ENCODE peak calls at places on chromosome 10, in four cellular contexts. One of them, this sample, is unnamed.

GRCh38 chr10:48306870-48307531 is 524 bp downstream of the MAPK8 start:
- DNase-seq in sigmoid colon: peak
- DNase-seq in CD8-positive, alpha-beta T cell: peak
- DNase-seq in hepatocyte: peak
- DNase-seq in this sample: no peak

GRCh38 chr10:79066460-79067240 is 2.1 kb upstream of the ZMIZ1 start:
- DNase-seq in hepatocyte: peak
- DNase-seq in CD8-positive, alpha-beta T cell: no peak
- DNase-seq in sigmoid colon: peak
- DNase-seq in this sample: no peak

GRCh38 chr10:118444016-118444415 is 101.9 kb upstream of the FAM204A start:
- DNase-seq in CD8-positive, alpha-beta T cell: no peak
- DNase-seq in hepatocyte: no peak
- DNase-seq in sigmoid colon: no peak
- DNase-seq in this sample: no peak

GRCh38 chr10:17758896-17759295 is 6.9 kb downstream of the TMEM236 start:
- DNase-seq in CD8-positive, alpha-beta T cell: no peak
- DNase-seq in hepatocyte: no peak
- DNase-seq in sigmoid colon: no peak
- DNase-seq in this sample: no peak

GRCh38 chr10:12483996-12484944 is 134.9 kb downstream of the CAMK1D start:
- DNase-seq in CD8-positive, alpha-beta T cell: no peak
- DNase-seq in sigmoid colon: no peak
- DNase-seq in hepatocyte: no peak
- DNase-seq in this sample: no peak

GRCh38 chr10:79490400-79491081 is 21.8 kb upstream of the EIF5AL1 start:
- DNase-seq in hepatocyte: peak
- DNase-seq in sigmoid colon: peak
- DNase-seq in CD8-positive, alpha-beta T cell: no peak
- DNase-seq in this sample: no peak

GRCh38 chr10:44938938-44939337 is 20.7 kb upstream of the RASSF4 start:
- DNase-seq in hepatocyte: no peak
- DNase-seq in sigmoid colon: no peak
- DNase-seq in CD8-positive, alpha-beta T cell: no peak
- DNase-seq in this sample: no peak

GRCh38 chr10:110436554-110437350 is 61.0 kb upstream of the DUSP5 start:
- DNase-seq in CD8-positive, alpha-beta T cell: no peak
- DNase-seq in hepatocyte: no peak
- DNase-seq in sigmoid colon: peak
- DNase-seq in this sample: no peak

GRCh38 chr10:4431114-4431862 is 394.7 kb upstream of the AKR1E2 start:
- DNase-seq in CD8-positive, alpha-beta T cell: no peak
- DNase-seq in sigmoid colon: no peak
- DNase-seq in hepatocyte: no peak
- DNase-seq in this sample: no peak

GRCh38 chr10:78630944-78631838 is 437.6 kb upstream of the ZMIZ1 start:
- DNase-seq in sigmoid colon: no peak
- DNase-seq in CD8-positive, alpha-beta T cell: no peak
- DNase-seq in hepatocyte: no peak
- DNase-seq in this sample: no peak

GRCh38 chr10:36254191-36254590 is 612.1 kb upstream of the FZD8 start:
- DNase-seq in sigmoid colon: peak
- DNase-seq in hepatocyte: no peak
- DNase-seq in CD8-positive, alpha-beta T cell: no peak
- DNase-seq in this sample: no peak

GRCh38 chr10:36373424-36374096 is 731.5 kb upstream of the FZD8 start:
- DNase-seq in sigmoid colon: no peak
- DNase-seq in CD8-positive, alpha-beta T cell: no peak
- DNase-seq in hepatocyte: no peak
- DNase-seq in this sample: no peak

GRCh38 chr10:114405011-114405350 is 679 bp upstream of the AFAP1L2 start:
- DNase-seq in CD8-positive, alpha-beta T cell: no peak
- DNase-seq in sigmoid colon: no peak
- DNase-seq in hepatocyte: no peak
- DNase-seq in this sample: no peak

GRCh38 chr10:114402233-114402632 is 2.1 kb downstream of the AFAP1L2 start:
- DNase-seq in CD8-positive, alpha-beta T cell: no peak
- DNase-seq in sigmoid colon: no peak
- DNase-seq in hepatocyte: no peak
- DNase-seq in this sample: no peak

GRCh38 chr10:114404171-114405010 is at the start of gene AFAP1L2:
- DNase-seq in CD8-positive, alpha-beta T cell: no peak
- DNase-seq in hepatocyte: peak
- DNase-seq in sigmoid colon: peak
- DNase-seq in this sample: no peak

GRCh38 chr10:114402871-114403544 is 1.3 kb downstream of the AFAP1L2 start:
- DNase-seq in hepatocyte: no peak
- DNase-seq in sigmoid colon: peak
- DNase-seq in CD8-positive, alpha-beta T cell: no peak
- DNase-seq in this sample: no peak

DNA sequence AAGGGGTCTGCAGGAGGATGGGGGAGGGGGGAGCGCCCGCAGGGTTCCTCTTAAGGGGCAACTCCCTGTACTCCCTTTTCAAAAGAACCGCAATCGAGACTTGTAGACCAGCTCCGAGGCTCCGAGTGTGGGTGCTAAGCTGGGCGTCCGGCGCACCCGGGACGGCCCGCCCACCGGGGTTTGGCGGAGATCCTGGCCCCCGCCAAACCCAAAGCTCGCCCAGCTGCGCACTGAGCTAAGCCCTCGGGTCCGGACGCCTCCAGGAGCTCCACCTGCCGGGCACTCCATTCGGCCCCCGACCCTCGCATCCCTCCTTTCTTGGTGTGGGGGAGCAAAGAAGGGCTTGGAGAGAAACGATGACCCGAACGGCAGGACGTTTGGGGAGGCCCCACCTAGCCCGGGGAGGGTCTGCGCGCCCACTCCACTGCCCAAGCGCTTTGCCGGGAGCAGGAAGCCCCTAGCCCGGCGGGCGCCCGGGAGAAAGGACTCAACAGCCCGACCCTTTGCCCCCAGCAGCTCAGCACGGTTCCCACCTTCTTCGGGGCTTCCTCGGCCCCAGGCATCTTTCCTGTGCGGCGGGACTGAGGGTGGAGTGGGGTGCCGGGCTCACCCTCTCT is 649 bp downstream of the AFAP1L2 start:
- DNase-seq in hepatocyte: no peak
- DNase-seq in CD8-positive, alpha-beta T cell: no peak
- DNase-seq in sigmoid colon: peak
- DNase-seq in this sample: no peak
- H3K27ac ChIP-seq in hepatocyte: no peak
- H3K27ac ChIP-seq in CD8-positive, alpha-beta T cell: no peak
- H3K27ac ChIP-seq in sigmoid colon: peak
- H3K27ac ChIP-seq in this sample: peak

GRCh38 chr10:15857001-15857608 is 3.2 kb downstream of the MINDY3 start:
- DNase-seq in CD8-positive, alpha-beta T cell: no peak
- DNase-seq in sigmoid colon: no peak
- DNase-seq in hepatocyte: no peak
- DNase-seq in this sample: no peak

GRCh38 chr10:15858895-15859294 is 1.4 kb downstream of the MINDY3 start:
- DNase-seq in sigmoid colon: no peak
- DNase-seq in CD8-positive, alpha-beta T cell: no peak
- DNase-seq in hepatocyte: no peak
- DNase-seq in this sample: no peak

GRCh38 chr10:15860692-15861201 is 440 bp upstream of the MINDY3 start:
- DNase-seq in hepatocyte: no peak
- DNase-seq in sigmoid colon: no peak
- DNase-seq in CD8-positive, alpha-beta T cell: no peak
- DNase-seq in this sample: no peak

GRCh38 chr10:15859865-15860691 is at the start of gene MINDY3:
- DNase-seq in CD8-positive, alpha-beta T cell: peak
- DNase-seq in hepatocyte: peak
- DNase-seq in sigmoid colon: peak
- DNase-seq in this sample: peak

DNA sequence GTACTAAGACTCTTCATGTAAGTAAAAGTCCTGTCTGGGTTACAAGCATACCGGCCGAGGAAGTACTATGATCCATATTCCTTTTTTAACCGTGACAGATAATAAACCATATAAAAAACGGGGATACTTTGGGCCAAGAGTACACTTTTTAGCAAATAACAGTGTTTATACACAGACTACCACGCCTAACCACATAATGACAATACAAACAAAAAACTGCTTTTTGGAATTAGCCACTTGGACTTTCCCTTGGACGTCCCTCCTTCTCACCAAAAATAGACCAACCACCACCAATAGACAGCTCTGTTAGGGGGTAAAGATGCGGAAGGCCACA is 809 bp downstream of the MINDY3 start:
- DNase-seq in CD8-positive, alpha-beta T cell: no peak
- DNase-seq in sigmoid colon: no peak
- DNase-seq in hepatocyte: no peak
- DNase-seq in this sample: no peak
- H3K27ac ChIP-seq in CD8-positive, alpha-beta T cell: peak
- H3K27ac ChIP-seq in sigmoid colon: peak
- H3K27ac ChIP-seq in hepatocyte: peak
- H3K27ac ChIP-seq in this sample: no peak

GRCh38 chr10:120517881-120518484 is 61.0 kb downstream of the PLPP4 start:
- DNase-seq in CD8-positive, alpha-beta T cell: no peak
- DNase-seq in sigmoid colon: no peak
- DNase-seq in hepatocyte: no peak
- DNase-seq in this sample: no peak
- H3K27ac ChIP-seq in CD8-positive, alpha-beta T cell: no peak
- H3K27ac ChIP-seq in sigmoid colon: no peak
- H3K27ac ChIP-seq in hepatocyte: no peak
- H3K27ac ChIP-seq in this sample: no peak

DNA sequence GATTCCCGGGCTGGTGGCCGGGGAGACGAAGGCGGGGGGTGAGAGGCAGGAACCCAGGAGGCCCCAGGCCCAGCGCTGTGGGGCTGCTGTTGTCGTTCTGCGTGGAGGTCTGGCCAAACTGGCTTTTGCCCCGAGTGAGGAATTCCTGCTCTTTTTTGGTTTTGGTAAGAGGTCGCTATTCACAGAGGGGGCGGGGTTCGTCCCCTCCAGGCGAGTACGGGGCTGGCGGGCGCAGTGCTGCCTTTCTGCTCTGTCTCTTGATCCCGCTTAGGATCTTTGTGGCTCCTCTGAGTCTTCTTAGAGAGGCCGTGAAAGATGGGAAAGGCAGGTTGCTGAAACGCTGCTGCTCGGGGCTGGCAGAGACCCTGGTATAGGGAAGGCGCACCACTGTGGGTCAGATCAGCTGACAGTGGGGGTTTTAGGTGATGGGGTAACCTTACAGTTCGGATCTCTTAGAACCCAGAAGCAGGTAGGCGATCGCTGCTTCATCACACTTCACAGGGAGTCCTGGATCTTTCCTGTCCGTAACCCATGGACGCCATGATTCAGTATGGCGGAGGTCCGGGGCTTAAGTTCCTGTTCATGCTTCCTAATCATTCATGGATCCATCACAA is 136.7 kb downstream of the KIF20B start:
- DNase-seq in CD8-positive, alpha-beta T cell: no peak
- DNase-seq in sigmoid colon: no peak
- DNase-seq in hepatocyte: no peak
- DNase-seq in this sample: no peak
- H3K27ac ChIP-seq in CD8-positive, alpha-beta T cell: peak
- H3K27ac ChIP-seq in sigmoid colon: peak
- H3K27ac ChIP-seq in hepatocyte: no peak
- H3K27ac ChIP-seq in this sample: no peak

GRCh38 chr10:97736403-97736901 is 476 bp upstream of the ZFYVE27 start:
- DNase-seq in sigmoid colon: no peak
- DNase-seq in CD8-positive, alpha-beta T cell: no peak
- DNase-seq in hepatocyte: no peak
- DNase-seq in this sample: no peak
- H3K27ac ChIP-seq in sigmoid colon: peak
- H3K27ac ChIP-seq in CD8-positive, alpha-beta T cell: peak
- H3K27ac ChIP-seq in hepatocyte: no peak
- H3K27ac ChIP-seq in this sample: peak

GRCh38 chr10:50322075-50322474 is 70.8 kb upstream of the ASAH2 start:
- DNase-seq in sigmoid colon: no peak
- DNase-seq in CD8-positive, alpha-beta T cell: no peak
- DNase-seq in hepatocyte: no peak
- DNase-seq in this sample: no peak

GRCh38 chr10:50331486-50331885 is 80.2 kb upstream of the ASAH2 start:
- DNase-seq in CD8-positive, alpha-beta T cell: no peak
- DNase-seq in hepatocyte: no peak
- DNase-seq in sigmoid colon: no peak
- DNase-seq in this sample: no peak

GRCh38 chr10:50324680-50325393 is 73.5 kb upstream of the ASAH2 start:
- DNase-seq in hepatocyte: no peak
- DNase-seq in sigmoid colon: no peak
- DNase-seq in CD8-positive, alpha-beta T cell: no peak
- DNase-seq in this sample: no peak

GRCh38 chr10:50325449-50326188 is 74.3 kb upstream of the ASAH2 start:
- DNase-seq in CD8-positive, alpha-beta T cell: no peak
- DNase-seq in sigmoid colon: peak
- DNase-seq in hepatocyte: no peak
- DNase-seq in this sample: no peak

GRCh38 chr10:50326757-50327701 is 75.7 kb upstream of the ASAH2 start:
- DNase-seq in CD8-positive, alpha-beta T cell: no peak
- DNase-seq in sigmoid colon: no peak
- DNase-seq in hepatocyte: no peak
- DNase-seq in this sample: no peak
- H3K27ac ChIP-seq in CD8-positive, alpha-beta T cell: no peak
- H3K27ac ChIP-seq in sigmoid colon: peak
- H3K27ac ChIP-seq in hepatocyte: no peak
- H3K27ac ChIP-seq in this sample: no peak

GRCh38 chr10:58925381-58925780 is 251.1 kb upstream of the PHYHIPL start:
- DNase-seq in sigmoid colon: no peak
- DNase-seq in CD8-positive, alpha-beta T cell: no peak
- DNase-seq in hepatocyte: no peak
- DNase-seq in this sample: no peak
- H3K27ac ChIP-seq in sigmoid colon: no peak
- H3K27ac ChIP-seq in CD8-positive, alpha-beta T cell: no peak
- H3K27ac ChIP-seq in hepatocyte: no peak
- H3K27ac ChIP-seq in this sample: no peak

GRCh38 chr10:70561051-70561450 is 41.5 kb downstream of the PRF1 start:
- DNase-seq in CD8-positive, alpha-beta T cell: no peak
- DNase-seq in sigmoid colon: peak
- DNase-seq in hepatocyte: no peak
- DNase-seq in this sample: peak

GRCh38 chr10:70558871-70559810 is 43.4 kb downstream of the PRF1 start:
- DNase-seq in hepatocyte: peak
- DNase-seq in CD8-positive, alpha-beta T cell: peak
- DNase-seq in sigmoid colon: peak
- DNase-seq in this sample: no peak

GRCh38 chr10:70559861-70560260 is 42.7 kb downstream of the PRF1 start:
- DNase-seq in hepatocyte: no peak
- DNase-seq in CD8-positive, alpha-beta T cell: no peak
- DNase-seq in sigmoid colon: peak
- DNase-seq in this sample: no peak

GRCh38 chr10:70561558-70561957 is 41.0 kb downstream of the PRF1 start:
- DNase-seq in sigmoid colon: peak
- DNase-seq in CD8-positive, alpha-beta T cell: no peak
- DNase-seq in hepatocyte: no peak
- DNase-seq in this sample: no peak

DNA sequence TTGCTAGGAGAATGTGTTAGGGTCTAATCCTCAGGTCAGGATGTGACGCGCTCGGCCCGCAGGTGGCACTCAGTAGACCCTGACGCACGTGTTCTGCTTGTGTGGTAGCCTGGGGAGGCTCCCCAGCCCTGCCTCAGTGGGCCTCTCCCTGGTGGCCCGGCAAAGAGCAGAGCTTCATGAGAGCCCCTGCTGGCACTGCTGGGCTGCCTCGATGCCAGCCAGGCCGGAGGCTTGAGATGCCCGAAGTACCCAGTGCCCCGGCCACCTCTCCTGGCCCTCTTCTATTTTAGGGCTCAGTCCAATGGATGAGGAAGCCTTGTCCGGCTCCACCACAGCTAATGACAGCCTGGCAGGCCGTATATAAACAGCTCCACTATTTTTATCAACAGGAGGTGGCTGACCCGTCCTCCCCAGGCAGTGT is 42.0 kb downstream of the PRF1 start:
- DNase-seq in hepatocyte: no peak
- DNase-seq in sigmoid colon: peak
- DNase-seq in CD8-positive, alpha-beta T cell: no peak
- DNase-seq in this sample: no peak
- H3K27ac ChIP-seq in hepatocyte: no peak
- H3K27ac ChIP-seq in sigmoid colon: no peak
- H3K27ac ChIP-seq in CD8-positive, alpha-beta T cell: no peak
- H3K27ac ChIP-seq in this sample: no peak

This sample was measured in caudate nucleus.